ENCODE peak calls at places on chromosomes 12 and 14, in six cellular contexts. R, E, Z, K, C and B are unnamed samples.

GRCh38 chr12:92897844-92898243 is 31.3 kb downstream of the EEA1 start:
- DNase-seq in R (no peak), E (no peak), Z (no peak), K (no peak), C (no peak), B (no peak)

GRCh38 chr14:41699506-41699905 is 92.8 kb downstream of the LRFN5 start:
- DNase-seq in R (no peak), E (no peak), Z (peak; percentile 59), K (no peak), C (no peak), B (no peak)

GRCh38 chr12:69410571-69410970 is 51.0 kb downstream of the YEATS4 start:
- DNase-seq in R (no peak), E (no peak), Z (no peak), K (no peak), C (no peak), B (no peak)

GRCh38 chr12:23099104-23099503 is 474.1 kb downstream of the ETNK1 start:
- DNase-seq in R (no peak), E (peak; percentile 10), Z (no peak), K (no peak), C (no peak), B (no peak)

GRCh38 chr14:59688224-59689170 is 111.9 kb upstream of the CCDC175 start:
- DNase-seq in R (peak; percentile 45), E (peak; percentile 70), Z (peak; percentile 39), K (peak; percentile 26), C (no peak), B (peak; percentile 67)

GRCh38 chr12:122834229-122834920 is 882 bp upstream of the HIP1R start:
- DNase-seq in R (peak; percentile 68), E (peak; percentile 80), Z (peak; percentile 63), K (peak; percentile 71), C (peak; percentile 70), B (no peak)

GRCh38 chr12:111673503-111673902 is 12.3 kb downstream of the BRAP start:
- DNase-seq in R (peak; percentile 17), E (no peak), Z (no peak), K (no peak), C (no peak), B (peak; percentile 25)

GRCh38 chr12:114669501-114670256 is 14.3 kb downstream of the TBX3 start:
- DNase-seq in R (no peak), E (no peak), Z (peak; percentile 61), K (no peak), C (no peak), B (no peak)